ENCODE peak calls at places on chromosome 15, in four cellular contexts. N, X, V and P are unnamed samples.
A peak's percentile ranks its signal among the peaks of the same experiment; 100 is the strongest.

GRCh38 chr15:77738441-77739437 is 106.0 kb upstream of the LINGO1 start:
- DNase-seq in N (no peak), X (no peak), V (no peak), P (no peak)

GRCh38 chr15:79007066-79007465 is 62.2 kb upstream of the CTSH start:
- DNase-seq in N (peak; percentile 74), X (no peak), V (no peak), P (peak; percentile 67)

GRCh38 chr15:93052090-93052892 is 36.7 kb downstream of the RGMA start:
- DNase-seq in N (peak; percentile 53), X (no peak), V (no peak), P (peak; percentile 21)

GRCh38 chr15:68775671-68776476 is 44.8 kb downstream of the ANP32A start:
- DNase-seq in N (no peak), X (no peak), V (no peak), P (no peak)

GRCh38 chr15:59594493-59594942 is 17.1 kb upstream of the GCNT3 start:
- DNase-seq in N (no peak), X (no peak), V (no peak), P (no peak)

GRCh38 chr15:92880796-92881569 is 19.1 kb upstream of the CHD2 start:
- DNase-seq in N (no peak), X (no peak), V (no peak), P (no peak)

GRCh38 chr15:92149029-92149428 is 244.7 kb upstream of the ST8SIA2 start:
- DNase-seq in N (no peak), X (no peak), V (no peak), P (no peak)

GRCh38 chr15:99115300-99116215 is 10.7 kb downstream of the SYNM start:
- DNase-seq in N (no peak), X (no peak), V (no peak), P (no peak)

GRCh38 chr15:71471347-71471746 is 339.0 kb upstream of the NR2E3 start:
- DNase-seq in N (no peak), X (no peak), V (no peak), P (no peak)

GRCh38 chr15:47588968-47589367 is 128.3 kb upstream of the SEMA6D start:
- DNase-seq in N (no peak), X (no peak), V (no peak), P (no peak)

GRCh38 chr15:69061414-69061842 is 46.9 kb downstream of the NOX5 start:
- DNase-seq in N (no peak), X (no peak), V (no peak), P (peak; percentile 29)

GRCh38 chr15:65338366-65338765 is 33.9 kb downstream of the RNU5B-1 start:
- DNase-seq in N (no peak), X (no peak), V (no peak), P (no peak)

GRCh38 chr15:25939122-25939521 is 76.0 kb upstream of the ATP10A start:
- DNase-seq in N (no peak), X (no peak), V (no peak), P (no peak)

GRCh38 chr15:40151499-40151898 is 9.4 kb upstream of the BUB1B start:
- DNase-seq in N (no peak), X (no peak), V (no peak), P (no peak)

GRCh38 chr15:35910227-35910626 is 364.3 kb upstream of the DPH6 start:
- DNase-seq in N (no peak), X (no peak), V (no peak), P (no peak)

GRCh38 chr15:29612096-29612495 is 210.2 kb downstream of the TJP1 start:
- DNase-seq in N (no peak), X (no peak), V (no peak), P (no peak)

GRCh38 chr15:57340673-57341259 is 35.5 kb upstream of the CGNL1 start:
- DNase-seq in N (peak; percentile 72), X (no peak), V (no peak), P (peak; percentile 73)

GRCh38 chr15:99408236-99409096 is 157.2 kb downstream of the LRRC28 start:
- DNase-seq in N (no peak), X (no peak), V (no peak), P (no peak)

GRCh38 chr15:74315626-74316025 is 51.8 kb downstream of the CYP11A1 start:
- DNase-seq in N (peak; percentile 56), X (peak; percentile 26), V (no peak), P (no peak)

GRCh38 chr15:44264148-44264547 is 24.4 kb upstream of the GOLM2 start:
- DNase-seq in N (no peak), X (no peak), V (no peak), P (no peak)

GRCh38 chr15:77589839-77590238 is 42.9 kb downstream of the LINGO1 start:
- DNase-seq in N (no peak), X (no peak), V (no peak), P (no peak)

GRCh38 chr15:90762109-90762508 is 45.0 kb downstream of the BLM start:
- DNase-seq in N (no peak), X (no peak), V (no peak), P (no peak)

GRCh38 chr15:52528465-52529288 is at the start of gene MYO5A:
- DNase-seq in N (peak; percentile 80), X (peak; percentile 76), V (peak; percentile 48), P (peak; percentile 54)